ENCODE peak calls at places on chromosome 12, in five cellular contexts. U is NCI-H146, D is transverse colon, R is left ventricle myocardium superior, B is NCI-H69. H is an unnamed sample.

GRCh38 chr12:131827961-131828534 is at the start of gene MMP17:
- DNase-seq in R (peak; percentile 74), U (peak; percentile 50), D (peak; percentile 33), B (peak; percentile 72), H (peak; percentile 62)

GRCh38 chr12:69028941-69029729 is 96.2 kb upstream of the CPM start:
- DNase-seq in R (no peak), B (no peak), U (no peak), D (no peak), H (no peak)

GRCh38 chr12:112891093-112892024 is 15.4 kb upstream of the OAS1 start:
- DNase-seq in D (no peak), B (peak; percentile 68), R (peak; percentile 32), U (peak; percentile 64), H (no peak)

GRCh38 chr12:50533203-50533584 is 28.4 kb downstream of the DIP2B start:
- DNase-seq in R (no peak), U (no peak), D (no peak), B (no peak), H (peak; percentile 64)

GRCh38 chr12:54158581-54158980 is 30.2 kb downstream of the SMUG1 start:
- DNase-seq in R (no peak), D (no peak), B (no peak), U (no peak), H (no peak)

GRCh38 chr12:3164454-3165310 is 87.5 kb downstream of the TSPAN9 start:
- DNase-seq in U (no peak), B (no peak), D (no peak), R (no peak), H (peak; percentile 46)

GRCh38 chr12:29148065-29148957 is 767 bp upstream of the FAR2 start:
- DNase-seq in B (peak; percentile 48), D (peak; percentile 71), R (peak; percentile 51), U (no peak), H (peak; percentile 40)

GRCh38 chr12:65500121-65500846 is 221.8 kb downstream of the MSRB3 start:
- DNase-seq in B (no peak), D (no peak), R (no peak), U (no peak), H (no peak)

GRCh38 chr12:118790578-118790977 is 190.8 kb upstream of the SRRM4 start:
- DNase-seq in D (no peak), B (no peak), R (no peak), U (no peak), H (no peak)

GRCh38 chr12:94198872-94199271 is 50.5 kb downstream of the PLXNC1 start:
- DNase-seq in D (no peak), B (no peak), R (no peak), U (no peak), H (no peak)